ENCODE peak calls at places on chromosomes 2 and 18, in six cellular contexts. Q is GM23338, X is endodermal cell, T is Panc1, I is bronchial epithelial cell, F is AG09319. G is an unnamed sample.

GRCh38 chr2:97673915-97674283 is 4.4 kb downstream of the C2orf92 start:
- DNase-seq in T (no peak), I (no peak), F (no peak), Q (no peak), X (no peak), G (no peak)

GRCh38 chr2:3169106-3169870 is 208.3 kb downstream of the EIPR1 start:
- DNase-seq in Q (peak), T (no peak), F (no peak), X (no peak), I (peak), G (no peak)

GRCh38 chr2:134411828-134412638 is 158.2 kb downstream of the MGAT5 start:
- DNase-seq in X (peak), T (peak), I (peak), F (peak), Q (peak), G (peak)

GRCh38 chr2:145623136-145623535 is 1103.2 kb upstream of the ZEB2 start:
- DNase-seq in Q (no peak), F (no peak), I (peak), T (no peak), X (no peak), G (no peak)

GRCh38 chr2:111057721-111058120 is 63.0 kb upstream of the BCL2L11 start:
- DNase-seq in X (no peak), I (no peak), T (no peak), F (no peak), Q (no peak), G (no peak)

GRCh38 chr2:219172231-219173154 is 2.7 kb upstream of the SLC23A3 start:
- DNase-seq in Q (no peak), T (no peak), I (no peak), X (no peak), F (no peak), G (no peak)

GRCh38 chr2:152537252-152537651 is 180.0 kb downstream of the PRPF40A start:
- DNase-seq in T (no peak), Q (no peak), F (no peak), I (no peak), X (no peak), G (no peak)

GRCh38 chr2:172011814-172012580 is 12.2 kb downstream of the METAP1D start:
- DNase-seq in Q (no peak), I (no peak), X (no peak), T (no peak), F (no peak), G (no peak)

GRCh38 chr2:235098736-235099494 is 147.1 kb downstream of the SH3BP4 start:
- DNase-seq in Q (peak), I (no peak), X (no peak), T (no peak), F (no peak), G (no peak)

GRCh38 chr2:10884530-10885478 is 26.9 kb upstream of the KCNF1 start:
- DNase-seq in F (no peak), I (no peak), X (peak), T (no peak), Q (no peak), G (no peak)

GRCh38 chr2:122643725-122644329 is 888.4 kb downstream of the TSN start:
- DNase-seq in T (peak), F (no peak), X (no peak), Q (no peak), I (peak), G (no peak)

GRCh38 chr2:31232586-31232985 is 1.4 kb upstream of the EHD3 start:
- DNase-seq in T (no peak), F (no peak), Q (no peak), X (peak), I (no peak), G (no peak)

GRCh38 chr2:120180066-120180465 is 43.1 kb downstream of the TMEM185B start:
- DNase-seq in Q (no peak), T (no peak), I (no peak), F (no peak), X (peak), G (no peak)

GRCh38 chr2:224999784-225000183 is 42.5 kb downstream of the DOCK10 start:
- DNase-seq in I (no peak), Q (no peak), X (no peak), F (no peak), T (no peak), G (no peak)

GRCh38 chr2:67476808-67477790 is 80.0 kb downstream of the ETAA1 start:
- DNase-seq in I (peak), X (no peak), Q (peak), T (peak), F (peak), G (no peak)

GRCh38 chr2:144111443-144111842 is 408.5 kb downstream of the ZEB2 start:
- DNase-seq in I (no peak), F (peak), Q (no peak), T (no peak), X (no peak), G (no peak)

GRCh38 chr2:197358927-197359326 is 48.3 kb upstream of the ANKRD44 start:
- DNase-seq in X (no peak), I (peak), T (no peak), F (no peak), Q (no peak), G (no peak)

GRCh38 chr2:225244933-225245332 is 154.6 kb upstream of the NYAP2 start:
- DNase-seq in I (no peak), T (no peak), Q (no peak), F (no peak), X (no peak), G (no peak)

GRCh38 chr2:88626171-88627054 is 851 bp downstream of the EIF2AK3 start:
- DNase-seq in I (no peak), F (no peak), X (peak), Q (peak), T (no peak), G (peak)

DNA sequence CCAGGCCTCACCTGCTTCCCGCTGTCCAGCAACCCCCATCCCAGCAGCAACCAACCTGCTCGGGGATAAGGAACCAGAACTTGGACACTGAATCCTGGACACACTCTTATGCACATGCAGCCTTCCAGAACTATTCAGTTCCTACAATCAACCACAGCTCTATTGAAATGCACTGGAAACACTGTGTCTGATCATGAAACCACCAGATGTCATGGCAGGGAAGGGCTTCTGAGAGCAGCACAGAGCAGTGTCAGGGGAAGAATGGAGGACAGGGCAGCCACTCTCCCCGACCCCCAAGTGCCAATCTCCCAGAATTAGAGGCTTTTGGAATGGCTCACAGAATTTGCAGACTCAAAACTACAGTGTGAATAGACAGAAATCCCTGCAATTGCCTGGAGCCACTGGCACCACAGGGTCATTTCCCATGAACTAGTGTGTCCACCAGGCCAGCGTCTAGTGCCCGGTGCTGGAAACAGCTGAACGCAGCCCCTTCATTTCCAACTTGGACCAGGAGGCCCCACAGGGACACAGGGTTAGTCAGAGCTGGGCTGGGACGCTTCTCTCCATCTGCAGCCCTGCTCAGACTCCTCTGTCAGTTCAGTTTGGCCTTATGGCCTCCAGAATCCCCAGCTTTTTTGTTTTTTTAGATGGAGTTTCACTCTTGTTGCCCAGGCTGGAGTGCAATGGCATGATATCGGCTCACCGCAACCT is 25.5 kb downstream of the MRPL35 start:
- DNase-seq in Q (no peak), F (no peak), T (no peak), I (no peak), X (no peak), G (no peak)
- TF ChIP-seq CTCF in Q (no peak), F (no peak), T (no peak), I (no peak), X (no peak), G (no peak)

GRCh38 chr18:55778731-55779460 is 190.9 kb upstream of the TCF4 start:
- DNase-seq in F (no peak), Q (peak), I (peak), T (no peak), X (no peak), G (no peak)

GRCh38 chr18:55779461-55779710 is 191.4 kb upstream of the TCF4 start:
- DNase-seq in I (no peak), X (no peak), T (no peak), F (no peak), Q (no peak), G (no peak)

GRCh38 chr18:55774505-55774904 is 186.5 kb upstream of the TCF4 start:
- DNase-seq in T (no peak), X (no peak), I (no peak), F (no peak), Q (no peak), G (no peak)

GRCh38 chr18:55777666-55778304 is 189.8 kb upstream of the TCF4 start:
- DNase-seq in I (no peak), F (no peak), X (no peak), Q (no peak), T (no peak), G (no peak)

DNA sequence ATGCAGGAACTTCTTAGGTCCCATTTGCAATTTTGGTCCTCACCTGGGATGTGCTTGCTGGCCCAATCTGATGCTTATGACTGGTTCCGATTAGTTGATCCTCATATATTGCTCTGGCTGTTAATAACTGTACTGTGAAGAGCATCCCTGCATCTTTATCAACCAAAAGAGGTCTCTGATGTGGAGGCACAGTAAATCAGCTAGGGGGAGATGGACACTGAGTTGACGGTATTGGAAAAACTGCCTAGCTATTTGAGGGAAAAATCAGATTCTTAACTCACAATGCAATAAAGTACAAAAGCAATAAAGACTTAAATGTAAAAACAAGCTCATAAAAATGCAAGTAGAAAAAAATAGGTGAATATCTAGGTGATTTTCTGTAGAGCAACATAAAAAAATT is 188.0 kb upstream of the TCF4 start:
- DNase-seq in Q (no peak), F (no peak), X (no peak), I (no peak), T (no peak), G (no peak)
- TF ChIP-seq CTCF in Q (peak), F (peak), X (peak), I (no peak), T (no peak), G (no peak)

DNA sequence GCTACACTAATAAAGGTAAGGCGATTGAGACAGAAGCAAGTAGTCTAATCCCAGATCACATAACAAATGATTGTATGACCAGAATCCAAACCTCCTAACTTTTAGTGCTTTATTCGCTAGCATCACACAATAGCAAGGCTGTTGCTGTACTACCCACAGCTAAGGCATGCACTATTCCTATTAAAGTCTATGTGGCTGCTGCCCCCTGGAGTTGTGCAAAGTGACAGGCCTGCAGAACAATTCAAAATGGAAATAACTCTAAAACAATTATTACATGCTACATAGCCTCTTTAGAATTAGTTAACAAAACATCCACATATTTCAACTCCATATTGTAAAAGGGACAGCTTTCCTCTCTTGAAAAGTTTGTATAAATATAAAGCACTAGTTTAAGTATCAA is 6.0 kb downstream of the ERBB4 start:
- DNase-seq in Q (peak), X (no peak), T (no peak), I (no peak), F (no peak), G (no peak)
- TF ChIP-seq CTCF in Q (peak), X (peak), T (peak), I (no peak), F (no peak), G (peak)

GRCh38 chr2:8656160-8656641 is 25.7 kb upstream of the ID2 start:
- DNase-seq in X (no peak), I (no peak), Q (no peak), F (peak), T (no peak), G (no peak)
- TF ChIP-seq CTCF in X (no peak), I (no peak), Q (no peak), F (no peak), T (no peak), G (no peak)

G was measured in progenitor cell of endocrine pancreas.